ENCODE peak calls at places on chromosomes 13 and 19, in six cellular contexts. T is CD8-positive, alpha-beta T cell; Z is suprapubic skin; C is naive thymus-derived CD4-positive, alpha-beta T cell; R is HL-60; W is cardiac fibroblast. H is an unnamed sample.
A peak's percentile ranks its signal among the peaks of the same experiment; 100 is the strongest.

GRCh38 chr19:33373701-33374405 is at the start of gene CEBPG:
- DNase-seq in T (peak; percentile 52), Z (no peak), W (peak; percentile 55), C (peak; percentile 68), R (peak; percentile 51), H (peak; percentile 59)

GRCh38 chr13:35699805-35700204 is 223.3 kb upstream of the MAB21L1 start:
- DNase-seq in W (peak; percentile 37), Z (no peak), R (no peak), C (no peak), T (no peak), H (no peak)

GRCh38 chr13:62418872-62419271 is 1003.2 kb upstream of the PCDH20 start:
- DNase-seq in W (peak; percentile 15), C (no peak), R (no peak), T (no peak), Z (no peak), H (no peak)

GRCh38 chr13:93690139-93690538 is 463.5 kb downstream of the GPC6 start:
- DNase-seq in R (no peak), C (no peak), Z (no peak), T (no peak), W (peak; percentile 38), H (no peak)

GRCh38 chr19:48569814-48570213 is 17.8 kb downstream of the SULT2B1 start:
- DNase-seq in C (no peak), Z (no peak), T (no peak), R (no peak), W (no peak), H (no peak)

GRCh38 chr13:51249767-51250741 is 27.9 kb downstream of the FAM124A start:
- DNase-seq in W (peak; percentile 10), T (no peak), Z (no peak), R (no peak), C (no peak), H (no peak)

GRCh38 chr13:113499936-113500335 is 9.4 kb upstream of the DCUN1D2 start:
- DNase-seq in R (no peak), Z (no peak), T (no peak), W (peak; percentile 64), C (no peak), H (no peak)

GRCh38 chr13:20714161-20714560 is 10.7 kb downstream of the IL17D start:
- DNase-seq in C (no peak), T (no peak), W (peak; percentile 49), R (no peak), Z (no peak), H (no peak)

GRCh38 chr19:51002101-51002532 is 713 bp upstream of the KLK8 start:
- DNase-seq in C (no peak), R (no peak), Z (no peak), W (no peak), T (no peak), H (no peak)

DNA sequence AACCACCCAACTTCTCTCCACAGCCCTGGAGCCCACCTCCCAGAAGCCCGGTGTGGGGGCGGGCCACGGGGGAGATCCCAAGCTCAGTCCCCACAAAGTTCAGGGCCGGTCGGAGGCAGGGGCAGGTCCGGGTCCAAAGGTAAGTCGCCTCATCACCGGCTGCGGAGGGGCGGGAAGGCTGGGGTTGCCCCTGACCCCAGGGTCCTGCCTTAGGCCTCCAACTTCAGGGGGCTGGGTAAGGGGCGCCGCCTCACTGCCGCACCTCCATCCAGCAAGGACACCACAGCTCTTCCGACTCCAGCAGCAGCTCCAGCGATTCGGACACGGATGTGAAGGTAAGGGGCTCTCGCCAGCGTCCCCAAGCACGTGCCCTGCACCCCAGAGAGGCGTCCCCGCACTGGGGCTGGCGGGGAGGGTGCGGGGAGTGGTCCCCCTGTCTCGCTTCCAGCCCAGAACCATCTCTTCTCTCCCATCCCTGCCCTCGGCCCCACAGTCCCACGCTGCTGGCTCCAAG is 358 bp downstream of the C19orf33 start:
- DNase-seq in R (no peak), T (no peak), Z (no peak), C (no peak), W (no peak), H (no peak)
- H3K4me3 ChIP-seq in R (no peak overlapping the region), T (no peak overlapping the region), Z (peak overlapping the region; percentile 39), C (no peak overlapping the region), W (no peak overlapping the region), H (peak overlapping the region; percentile 51)

GRCh38 chr19:30222993-30223865 is 149.0 kb upstream of the ZNF536 start:
- DNase-seq in C (no peak), T (no peak), R (no peak), Z (no peak), W (no peak), H (no peak)
- H3K4me3 ChIP-seq in C (no peak overlapping the region), T (no peak overlapping the region), R (no peak overlapping the region), Z (no peak overlapping the region), W (no peak overlapping the region), H (peak overlapping the region; percentile 50)

GRCh38 chr13:49219647-49220034 is 497 bp upstream of the MLNR start:
- DNase-seq in W (peak; percentile 31), R (no peak), Z (no peak), T (no peak), C (no peak), H (no peak)

GRCh38 chr13:49220035-49220855 is at the start of gene MLNR:
- DNase-seq in T (peak; percentile 24), C (peak; percentile 37), Z (no peak), R (peak; percentile 29), W (no peak), H (no peak)

GRCh38 chr13:49218493-49219051 is 1.6 kb upstream of the MLNR start:
- DNase-seq in Z (no peak), W (peak; percentile 27), T (no peak), R (no peak), C (no peak), H (no peak)

GRCh38 chr13:49217962-49218492 is 2.1 kb upstream of the MLNR start:
- DNase-seq in C (no peak), Z (no peak), T (no peak), W (no peak), R (no peak), H (no peak)

DNA sequence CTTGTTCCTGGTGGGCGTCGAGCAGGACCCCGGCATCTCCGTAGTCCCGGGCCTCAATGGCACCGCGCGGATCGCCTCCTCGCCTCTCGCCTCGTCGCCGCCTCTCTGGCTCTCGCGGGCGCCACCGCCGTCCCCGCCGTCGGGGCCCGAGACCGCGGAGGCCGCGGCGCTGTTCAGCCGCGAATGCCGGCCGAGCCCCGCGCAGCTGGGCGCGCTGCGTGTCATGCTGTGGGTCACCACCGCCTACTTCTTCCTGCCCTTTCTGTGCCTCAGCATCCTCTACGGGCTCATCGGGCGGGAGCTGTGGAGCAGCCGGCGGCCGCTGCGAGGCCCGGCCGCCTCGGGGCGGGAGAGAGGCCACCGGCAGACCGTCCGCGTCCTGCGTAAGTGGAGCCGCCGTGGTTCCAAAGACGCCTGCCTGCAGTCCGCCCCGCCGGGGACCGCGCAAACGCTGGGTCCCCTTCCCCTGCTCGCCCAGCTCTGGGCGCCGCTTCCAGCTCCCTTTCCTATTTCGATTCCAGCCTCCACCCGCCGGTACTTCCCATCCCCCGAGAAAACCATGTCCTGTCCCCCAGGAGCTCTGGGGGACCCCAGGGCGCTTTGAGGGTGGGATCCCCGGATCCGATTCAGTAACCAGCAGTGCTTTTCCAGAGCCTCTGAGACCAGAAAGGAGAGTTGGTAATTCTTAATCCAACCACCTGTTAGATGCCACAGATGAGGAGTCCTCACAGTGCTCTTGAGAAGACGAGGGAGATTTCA is 897 bp downstream of the MLNR start:
- DNase-seq in R (no peak), Z (no peak), W (peak; percentile 19), T (no peak), C (peak; percentile 38), H (no peak)
- H3K4me3 ChIP-seq in R (no peak overlapping the region), Z (peak overlapping the region; percentile 60), W (peak overlapping the region; percentile 18), T (peak overlapping the region; percentile 46), C (peak overlapping the region; percentile 43), H (peak overlapping the region; percentile 66)

GRCh38 chr19:31071157-31071855 is 277.9 kb downstream of the TSHZ3 start:
- DNase-seq in C (no peak), W (no peak), T (no peak), Z (no peak), R (no peak), H (no peak)
- H3K4me3 ChIP-seq in C (no peak overlapping the region), W (no peak overlapping the region), T (no peak overlapping the region), Z (no peak overlapping the region), R (no peak overlapping the region), H (no peak overlapping the region)

DNA sequence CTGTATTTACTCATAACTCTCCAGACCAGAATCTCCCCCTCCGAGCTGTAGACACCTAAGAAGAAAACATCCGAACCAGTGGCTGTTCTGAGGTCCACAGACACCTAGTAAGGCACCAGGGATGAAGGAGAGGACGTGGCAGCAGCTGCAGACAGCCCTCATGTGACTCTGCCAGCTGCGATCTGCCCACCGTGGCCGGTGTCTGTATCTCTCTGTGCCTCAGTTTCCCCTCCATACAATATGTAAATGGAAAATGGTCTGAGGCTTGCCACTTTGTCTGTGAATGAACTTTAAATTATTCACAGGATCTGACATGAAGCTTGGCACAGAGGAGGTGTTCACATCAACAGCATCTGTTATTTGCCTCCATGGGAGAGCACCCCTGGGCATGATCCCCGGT is 2.4 kb downstream of the CEACAM4 start:
- DNase-seq in Z (no peak), R (no peak), C (no peak), W (no peak), T (no peak), H (no peak)
- H3K4me3 ChIP-seq in Z (no peak overlapping the region), R (no peak overlapping the region), C (no peak overlapping the region), W (no peak overlapping the region), T (no peak overlapping the region), H (no peak overlapping the region)

DNA sequence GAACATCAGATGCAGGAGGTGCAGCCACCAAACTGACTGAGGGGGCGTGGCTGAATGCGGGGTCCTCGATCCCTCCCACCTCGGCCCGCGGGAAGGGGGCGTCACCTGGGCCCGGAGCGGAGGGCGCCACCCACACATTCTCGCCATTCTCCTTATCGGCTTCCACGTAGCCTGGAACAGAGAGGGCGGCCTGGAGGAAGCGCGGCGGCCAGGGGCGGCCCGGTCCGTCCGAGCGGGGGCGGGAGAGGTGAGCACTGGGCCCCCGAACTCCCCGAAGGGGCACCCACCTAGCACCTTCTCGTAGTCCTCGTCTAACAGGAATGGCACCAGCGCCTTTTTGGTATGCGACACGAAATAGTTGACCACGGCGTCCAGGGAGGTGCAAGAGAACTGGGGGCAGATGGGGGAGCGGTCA is 11.8 kb downstream of the STAP2 start:
- DNase-seq in W (no peak), T (no peak), R (no peak), C (no peak), Z (no peak), H (no peak)
- H3K4me3 ChIP-seq in W (no peak overlapping the region), T (peak overlapping the region; percentile 81), R (no peak overlapping the region), C (peak overlapping the region; percentile 61), Z (no peak overlapping the region), H (peak overlapping the region; percentile 71)